ENCODE peak calls at places on chromosomes 3 and 15, in four cellular contexts. I is nephron progenitor cell; Q is nucleus accumbens; D is activated CD8-positive, alpha-beta memory T cell treated with anti-CD3 and anti-CD28 coated beads for 48 hours. N is an unnamed sample.

GRCh38 chr3:9638147-9638546 is 11.2 kb upstream of the MTMR14 start:
- DNase-seq in D (no peak), Q (no peak), I (no peak), N (no peak)

GRCh38 chr15:65405793-65406192 is 17.0 kb downstream of the IGDCC4 start:
- DNase-seq in I (no peak), Q (no peak), D (no peak), N (no peak)

GRCh38 chr3:43523454-43524053 is 98.3 kb downstream of the ANO10 start:
- DNase-seq in D (no peak), Q (no peak), I (no peak), N (no peak)

GRCh38 chr3:87361271-87361670 is 84.9 kb upstream of the POU1F1 start:
- DNase-seq in I (no peak), Q (no peak), D (no peak), N (no peak)

GRCh38 chr15:62164500-62165028 is 521 bp downstream of the C2CD4B start:
- DNase-seq in I (peak), D (no peak), Q (no peak), N (no peak)

GRCh38 chr3:119219069-119219468 is 21.6 kb downstream of the B4GALT4 start:
- DNase-seq in I (no peak), D (no peak), Q (no peak), N (no peak)

GRCh38 chr3:51710631-51711351 is 3.9 kb downstream of the GRM2 start:
- DNase-seq in I (no peak), Q (no peak), D (no peak), N (peak)

GRCh38 chr15:79474252-79474651 is 42.1 kb downstream of the MINAR1 start:
- DNase-seq in I (no peak), Q (no peak), D (no peak), N (no peak)

GRCh38 chr3:41893977-41894376 is 67.9 kb downstream of the ULK4 start:
- DNase-seq in D (no peak), Q (no peak), I (no peak), N (no peak)

GRCh38 chr3:101204246-101204645 is 116.1 kb downstream of the IMPG2 start:
- DNase-seq in D (no peak), Q (no peak), I (no peak), N (no peak)

GRCh38 chr3:14570089-14570488 is 29.9 kb upstream of the GRIP2 start:
- DNase-seq in D (no peak), I (no peak), Q (no peak), N (no peak)

GRCh38 chr3:176961916-176962315 is 235.4 kb downstream of the TBL1XR1 start:
- DNase-seq in D (no peak), I (no peak), Q (no peak), N (no peak)

GRCh38 chr3:99911433-99911832 is 93.8 kb downstream of the CMSS1 start:
- DNase-seq in D (no peak), Q (no peak), I (no peak), N (no peak)

GRCh38 chr3:171867976-171868375 is 24.8 kb downstream of the TMEM212 start:
- DNase-seq in D (no peak), I (no peak), Q (no peak), N (no peak)

GRCh38 chr3:30644615-30645014 is 38.2 kb downstream of the TGFBR2 start:
- DNase-seq in D (no peak), I (no peak), Q (no peak), N (no peak)

GRCh38 chr15:34442891-34443290 is 5.3 kb upstream of the GOLGA8A start:
- DNase-seq in D (no peak), I (no peak), Q (no peak), N (no peak)

GRCh38 chr3:56107157-56107556 is 361.1 kb downstream of the ERC2 start:
- DNase-seq in I (no peak), D (no peak), Q (no peak), N (no peak)

GRCh38 chr3:185552358-185552877 is at the start of gene LIPH:
- DNase-seq in D (no peak), I (no peak), Q (no peak), N (no peak)

N was measured in D721Med.